ENCODE peak calls at places on chromosomes 4 and X, in five cellular contexts. U is stimulated activated CD8-positive, alpha-beta memory T cell treated with anti-CD3 and anti-CD28 coated beads, Interleukin-15, amount 100 ng/mL, for 24 hours; A is head of caudate nucleus; Q is NCI-H1092 treated with DMSO at 0.1 percent for 48 hours; X is NCI-H345. Z is an unnamed sample.

GRCh38 chrX:45009371-45010000 is 136.5 kb downstream of the KDM6A start:
- DNase-seq in U (no peak), A (no peak), Q (no peak), X (no peak), Z (no peak)

GRCh38 chr4:70943115-70943514 is 40.9 kb downstream of the MOB1B start:
- DNase-seq in U (no peak), A (no peak), Q (no peak), X (no peak), Z (peak)

GRCh38 chrX:121356850-121357171 is 309.4 kb downstream of the GLUD2 start:
- DNase-seq in U (no peak), A (no peak), Q (no peak), X (no peak), Z (no peak)

GRCh38 chrX:13763489-13763888 is 28.9 kb downstream of the OFD1 start:
- DNase-seq in U (no peak), A (peak), Q (peak), X (no peak), Z (peak)

GRCh38 chr4:80006935-80007744 is 65.9 kb downstream of the ANTXR2 start:
- DNase-seq in U (no peak), A (no peak), Q (no peak), X (no peak), Z (no peak)

GRCh38 chr4:108155373-108155772 is 13.4 kb downstream of the LEF1 start:
- DNase-seq in U (no peak), A (no peak), Q (no peak), X (no peak), Z (no peak)

GRCh38 chrX:96183843-96184242 is 500.8 kb upstream of the DIAPH2 start:
- DNase-seq in U (no peak), A (no peak), Q (no peak), X (no peak), Z (peak)

GRCh38 chr4:102180080-102180479 is 165.2 kb downstream of the SLC39A8 start:
- DNase-seq in U (no peak), A (no peak), Q (no peak), X (no peak), Z (no peak)

GRCh38 chr4:119104644-119105273 is 30.9 kb upstream of the MYOZ2 start:
- DNase-seq in U (no peak), A (no peak), Q (no peak), X (no peak), Z (no peak)

GRCh38 chrX:45765726-45766125 is 565.0 kb upstream of the DIPK2B start:
- DNase-seq in U (no peak), A (no peak), Q (no peak), X (no peak), Z (no peak)

GRCh38 chr4:79958511-79959264 is 114.3 kb downstream of the ANTXR2 start:
- DNase-seq in U (no peak), A (no peak), Q (no peak), X (no peak), Z (no peak)

GRCh38 chrX:105658136-105658535 is 164.2 kb upstream of the NRK start:
- DNase-seq in U (no peak), A (no peak), Q (no peak), X (no peak), Z (no peak)

GRCh38 chr4:113389160-113389559 is 339.7 kb downstream of the ANK2 start:
- DNase-seq in U (no peak), A (no peak), Q (no peak), X (no peak), Z (no peak)

GRCh38 chrX:115679460-115679859 is 118.5 kb downstream of the PLS3 start:
- DNase-seq in U (no peak), A (no peak), Q (peak), X (peak), Z (peak)

GRCh38 chr4:101356928-101357327 is 9.6 kb upstream of the PPP3CA start:
- DNase-seq in U (no peak), A (no peak), Q (no peak), X (no peak), Z (no peak)